ENCODE peak calls at places on chromosome 20, in seven cellular contexts. L, A, V, M, Y, N and I are unnamed samples. For H3K4me1, the result is how much of the 10 kb centered on the place peaks cover.

GRCh38 chr20:49951160-49951559 is 15.0 kb downstream of the RNF114 start:
- DNase-seq in L (no peak), A (no peak), V (no peak), M (no peak), Y (no peak), N (no peak), I (no peak)

GRCh38 chr20:55415567-55416142 is 589.7 kb downstream of the CBLN4 start:
- DNase-seq in L (no peak), A (no peak), V (no peak), M (no peak), Y (no peak), N (no peak), I (no peak)

GRCh38 chr20:35172434-35172806 is 548 bp downstream of the PROCR start:
- DNase-seq in L (no peak), A (no peak), V (no peak), M (no peak), Y (no peak), N (no peak), I (no peak)

GRCh38 chr20:50958733-50959542 is at the start of gene MOCS3:
- DNase-seq in L (peak), A (peak), V (peak), M (peak), Y (peak), N (peak), I (no peak)

GRCh38 chr20:64102647-64103354 is 4.6 kb downstream of the NPBWR2 start:
- DNase-seq in L (no peak), A (no peak), V (no peak), M (peak), Y (no peak), N (peak), I (no peak)

GRCh38 chr20:8667306-8667705 is 401.6 kb upstream of the PLCB4 start:
- DNase-seq in L (no peak), A (no peak), V (no peak), M (no peak), Y (no peak), N (peak), I (no peak)

GRCh38 chr20:1185316-1185741 is 548 bp upstream of the TMEM74B start:
- DNase-seq in L (no peak), A (no peak), V (no peak), M (no peak), Y (no peak), N (no peak), I (no peak)

GRCh38 chr20:22795897-22796296 is 211.5 kb upstream of the FOXA2 start:
- DNase-seq in L (peak), A (no peak), V (no peak), M (no peak), Y (peak), N (peak), I (no peak)

GRCh38 chr20:840503-840857 is 7.0 kb downstream of the FAM110A start:
- DNase-seq in L (no peak), A (no peak), V (no peak), M (no peak), Y (no peak), N (no peak), I (no peak)

GRCh38 chr20:8203366-8203765 is 71.3 kb downstream of the PLCB1 start:
- DNase-seq in L (no peak), A (no peak), V (no peak), M (no peak), Y (no peak), N (no peak), I (no peak)

GRCh38 chr20:36614781-36615557 is 9.4 kb downstream of the RAB5IF start:
- DNase-seq in L (no peak), A (no peak), V (no peak), M (no peak), Y (no peak), N (no peak), I (no peak)

GRCh38 chr20:4283011-4283410 is 267.7 kb upstream of the RNF24 start:
- DNase-seq in L (no peak), A (no peak), V (no peak), M (no peak), Y (no peak), N (no peak), I (no peak)

GRCh38 chr20:34951652-34952051 is 4.0 kb downstream of the GSS start:
- DNase-seq in L (peak), A (no peak), V (no peak), M (no peak), Y (no peak), N (no peak), I (no peak)

GRCh38 chr20:49602370-49603208 is 34.7 kb upstream of the PTGIS start:
- DNase-seq in L (no peak), A (no peak), V (no peak), M (no peak), Y (peak), N (no peak), I (no peak)

GRCh38 chr20:32763202-32763999 is 1.2 kb downstream of the DNMT3B start:
- DNase-seq in L (no peak), A (no peak), V (no peak), M (peak), Y (no peak), N (no peak), I (no peak)

GRCh38 chr20:53569606-53570307 is 23.9 kb downstream of the ZNF217 start:
- DNase-seq in L (no peak), A (no peak), V (no peak), M (no peak), Y (no peak), N (no peak), I (no peak)

GRCh38 chr20:53154540-53154939 is 182.4 kb downstream of the TSHZ2 start:
- DNase-seq in L (no peak), A (no peak), V (peak), M (no peak), Y (no peak), N (no peak), I (no peak)

GRCh38 chr20:43973671-43974450 is 59.2 kb downstream of the TOX2 start:
- DNase-seq in L (no peak), A (no peak), V (no peak), M (no peak), Y (no peak), N (no peak), I (no peak)

GRCh38 chr20:37807901-37808751 is 94.8 kb upstream of the VSTM2L start:
- DNase-seq in L (no peak), A (no peak), V (no peak), M (no peak), Y (no peak), N (no peak), I (no peak)

GRCh38 chr20:19770375-19770774 is 12.3 kb downstream of the RIN2 start:
- DNase-seq in L (no peak), A (no peak), V (no peak), M (no peak), Y (no peak), N (no peak), I (no peak)

GRCh38 chr20:52812231-52812847 is 159.8 kb upstream of the TSHZ2 start:
- DNase-seq in L (no peak), A (no peak), V (no peak), M (peak), Y (no peak), N (no peak), I (no peak)

DNA sequence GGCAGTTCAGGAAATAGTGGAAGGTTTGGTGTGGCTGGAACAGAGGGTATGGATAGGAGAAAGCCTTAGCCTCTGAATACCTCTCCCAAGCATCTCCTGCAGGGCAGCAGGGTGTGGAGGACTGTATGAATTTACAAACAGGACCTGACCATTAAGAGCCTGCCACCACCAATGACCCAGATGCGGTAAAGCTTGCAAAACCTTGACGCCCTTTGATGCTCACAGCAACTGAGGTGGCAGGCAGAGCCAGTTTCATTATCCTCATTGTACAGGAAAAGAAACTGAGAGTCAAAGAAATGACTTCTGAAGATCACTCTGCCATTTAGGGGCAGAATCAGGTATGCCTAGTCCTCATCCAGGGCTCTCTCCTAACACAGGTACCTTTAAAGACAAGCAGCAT is 2.4 kb downstream of the HM13 start:
- DNase-seq in L (no peak), A (no peak), V (peak), M (no peak), Y (no peak), N (no peak), I (peak)
- H3K4me1 ChIP-seq in L (under half), A (under half), V (under half), M (under half), Y (under half), N (under half), I (half or more)

GRCh38 chr20:45052698-45053440 is 48.1 kb downstream of the KCNS1 start:
- DNase-seq in L (no peak), A (no peak), V (peak), M (no peak), Y (no peak), N (no peak), I (peak)
- H3K27ac ChIP-seq in L (peak), A (peak), V (peak), M (peak), Y (no peak), N (peak), I (peak)

DNA sequence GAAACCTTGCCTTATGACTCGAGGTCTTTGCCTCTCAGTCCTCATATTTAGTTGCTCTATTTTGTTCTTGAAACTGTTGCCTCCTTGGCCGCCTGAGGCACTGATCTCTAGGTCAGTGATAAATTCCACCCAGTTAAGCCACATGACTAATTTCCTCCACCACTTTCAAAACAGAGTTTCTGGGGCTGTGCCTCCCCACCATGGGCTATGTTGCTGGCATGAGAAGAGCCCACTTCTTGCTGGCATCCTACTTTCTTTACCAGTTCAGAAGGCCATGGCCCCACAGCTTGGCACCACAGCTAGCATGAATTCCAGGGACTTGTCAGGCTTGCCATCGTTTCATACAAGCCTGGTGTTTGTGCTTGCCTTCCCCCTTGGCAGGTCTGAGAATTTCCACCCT is 361.4 kb upstream of the JAG1 start:
- DNase-seq in L (no peak), A (no peak), V (no peak), M (no peak), Y (no peak), N (no peak), I (no peak)
- H3K4me3 ChIP-seq in L (no peak), A (no peak), V (no peak), M (no peak), Y (no peak), N (no peak), I (no peak)

DNA sequence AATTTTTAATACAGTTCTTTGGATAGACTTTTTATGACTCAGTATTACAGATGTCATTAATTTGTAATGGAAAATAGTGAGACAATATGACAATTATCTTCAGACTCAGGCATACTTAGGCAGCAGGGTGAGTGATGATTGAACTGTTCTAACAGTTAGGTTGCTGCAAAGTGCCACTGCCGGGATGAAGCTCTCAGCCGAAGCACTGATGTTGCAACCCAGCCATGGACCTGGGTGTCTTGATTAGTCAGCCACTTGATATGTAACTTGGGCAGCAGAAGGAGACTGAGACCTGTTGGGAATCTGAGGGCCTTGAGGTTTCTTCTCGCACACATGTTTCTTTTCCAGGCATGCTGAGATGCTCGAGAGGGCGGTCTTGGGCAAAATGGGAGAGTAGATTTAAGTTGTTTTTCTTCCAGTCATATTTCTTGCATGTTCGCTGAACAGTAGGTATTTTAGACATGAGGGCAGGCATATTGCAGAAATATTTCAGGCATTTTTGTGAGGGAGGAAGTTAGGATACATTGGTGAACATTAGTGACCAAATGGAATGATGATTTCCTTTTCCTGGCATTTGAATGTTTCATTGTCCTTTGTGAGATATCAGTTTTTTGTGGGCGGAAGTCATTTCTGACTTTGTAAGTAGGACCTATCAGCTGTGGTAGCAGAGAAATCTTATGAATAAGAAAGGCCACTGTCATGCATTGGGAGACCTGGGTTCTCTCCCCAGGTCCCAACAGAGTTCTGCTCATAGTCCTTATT is 52.4 kb downstream of the SLX4IP start:
- DNase-seq in L (no peak), A (no peak), V (no peak), M (no peak), Y (no peak), N (peak), I (no peak)
- H3K4me1 ChIP-seq in L (under half), A (under half), V (under half), M (under half), Y (under half), N (under half), I (under half)

GRCh38 chr20:57243480-57244220 is 22.8 kb downstream of the BMP7 start:
- DNase-seq in L (no peak), A (no peak), V (no peak), M (no peak), Y (no peak), N (no peak), I (no peak)
- H3K27ac ChIP-seq in L (no peak), A (no peak), V (no peak), M (peak), Y (no peak), N (peak), I (no peak)

GRCh38 chr20:58907481-58908137 is 55.1 kb downstream of the GNAS start:
- DNase-seq in L (peak), A (peak), V (peak), M (no peak), Y (peak), N (peak), I (peak)

GRCh38 chr20:58905236-58905635 is 52.7 kb downstream of the GNAS start:
- DNase-seq in L (no peak), A (no peak), V (no peak), M (no peak), Y (no peak), N (no peak), I (no peak)

GRCh38 chr20:58908216-58908615 is 55.7 kb downstream of the GNAS start:
- DNase-seq in L (no peak), A (no peak), V (no peak), M (no peak), Y (no peak), N (no peak), I (no peak)

GRCh38 chr20:58906111-58906510 is 53.6 kb downstream of the GNAS start:
- DNase-seq in L (no peak), A (no peak), V (no peak), M (no peak), Y (no peak), N (no peak), I (no peak)

DNA sequence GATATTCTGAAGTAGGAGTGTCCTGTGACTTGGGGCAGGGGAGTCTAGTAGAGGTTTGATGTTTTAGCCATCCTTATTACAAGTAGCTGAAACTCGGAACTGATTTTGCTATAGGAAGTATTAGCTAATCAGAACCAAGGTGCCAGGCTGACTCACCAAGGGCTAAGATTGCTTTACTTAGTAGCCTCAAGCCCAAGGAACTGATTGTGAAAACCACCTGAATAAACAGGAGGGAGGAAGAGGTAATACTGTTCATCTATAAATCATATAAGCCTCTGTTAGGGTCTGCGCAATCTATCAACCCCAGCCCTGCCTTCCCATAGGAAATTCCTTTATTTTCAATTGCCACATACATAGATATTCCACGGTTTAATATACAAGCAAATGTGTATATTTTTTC is 54.4 kb downstream of the GNAS start:
- DNase-seq in L (no peak), A (no peak), V (peak), M (no peak), Y (no peak), N (no peak), I (no peak)
- H3K4me3 ChIP-seq in L (no peak), A (no peak), V (peak), M (no peak), Y (no peak), N (no peak), I (no peak)

GRCh38 chr20:57672164-57672563 is 37.7 kb downstream of the PMEPA1 start:
- DNase-seq in L (no peak), A (no peak), V (no peak), M (no peak), Y (no peak), N (peak), I (no peak)

GRCh38 chr20:57670288-57671071 is 39.3 kb downstream of the PMEPA1 start:
- DNase-seq in L (no peak), A (no peak), V (no peak), M (no peak), Y (no peak), N (no peak), I (no peak)

GRCh38 chr20:57671662-57672061 is 38.2 kb downstream of the PMEPA1 start:
- DNase-seq in L (no peak), A (no peak), V (no peak), M (no peak), Y (no peak), N (no peak), I (no peak)

GRCh38 chr20:57671072-57671391 is 38.8 kb downstream of the PMEPA1 start:
- DNase-seq in L (no peak), A (no peak), V (no peak), M (no peak), Y (no peak), N (no peak), I (no peak)

GRCh38 chr20:57672953-57673575 is 36.8 kb downstream of the PMEPA1 start:
- DNase-seq in L (no peak), A (no peak), V (no peak), M (no peak), Y (no peak), N (no peak), I (no peak)
- H3K4me1 ChIP-seq in L (under half), A (under half), V (under half), M (under half), Y (under half), N (under half), I (under half)

DNA sequence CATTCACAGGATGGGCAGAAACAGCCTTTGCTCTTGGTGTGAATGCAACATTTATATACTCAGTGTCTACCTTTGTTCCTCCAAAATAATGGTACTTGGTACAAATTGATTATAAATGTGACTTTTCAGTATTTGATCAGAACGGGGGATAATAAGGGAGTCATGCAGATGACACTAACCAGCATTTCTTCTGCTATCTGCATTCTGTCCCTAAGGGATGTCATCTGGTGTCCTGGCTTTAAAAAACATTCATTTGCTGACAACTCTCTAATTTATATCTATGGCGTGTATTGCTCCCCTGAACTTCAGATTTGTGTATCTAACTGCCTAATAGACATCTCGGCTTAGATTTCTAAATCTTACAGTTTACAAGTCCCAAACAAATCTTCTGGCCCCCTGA is 76.4 kb upstream of the FLRT3 start:
- DNase-seq in L (no peak), A (no peak), V (no peak), M (no peak), Y (no peak), N (no peak), I (no peak)
- H3K27ac ChIP-seq in L (no peak), A (no peak), V (no peak), M (no peak), Y (no peak), N (no peak), I (no peak)

GRCh38 chr20:62832951-62833391 is 16.1 kb downstream of the COL9A3 start:
- DNase-seq in L (peak), A (no peak), V (no peak), M (peak), Y (no peak), N (no peak), I (no peak)
- H3K4me3 ChIP-seq in L (peak), A (no peak), V (no peak), M (no peak), Y (no peak), N (no peak), I (no peak)

DNA sequence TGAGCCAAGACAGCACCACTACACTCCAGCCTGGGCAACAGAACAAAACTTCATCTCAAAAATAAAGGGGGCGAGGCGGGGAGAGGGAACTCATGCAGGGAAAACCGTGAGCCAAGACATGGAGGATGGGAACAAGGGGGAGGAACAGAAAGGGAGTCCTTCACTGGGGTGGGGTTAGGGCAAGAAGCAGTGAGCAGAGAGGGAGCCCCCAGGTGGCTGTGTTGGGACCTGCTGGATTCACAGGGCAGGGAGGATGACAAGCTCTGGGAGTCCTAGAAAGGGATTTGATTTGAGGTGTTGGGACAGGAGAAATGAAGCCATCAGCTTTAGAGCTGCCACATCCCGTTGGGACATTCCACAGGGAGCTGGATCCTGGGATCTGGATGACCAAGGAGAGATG is 90.6 kb upstream of the TOP1 start:
- DNase-seq in L (no peak), A (no peak), V (no peak), M (peak), Y (no peak), N (no peak), I (no peak)
- H3K4me1 ChIP-seq in L (under half), A (under half), V (under half), M (under half), Y (under half), N (under half), I (under half)